ENCODE peak calls at places on chromosomes 2 and 18, in five cellular contexts. One of them, this sample, is unnamed. For H3K36me3, the result is how much of the 10 kb centered on the place peaks cover.

GRCh38 chr18:10197097-10197496 is 257.3 kb upstream of the APCDD1 start:
- DNase-seq in left ventricle myocardium inferior: peak
- DNase-seq in GM23338: no peak
- DNase-seq in psoas muscle: no peak
- DNase-seq in endodermal cell: no peak
- DNase-seq in this sample: no peak

GRCh38 chr2:7108792-7109557 is 191.8 kb downstream of the RNF144A start:
- DNase-seq in left ventricle myocardium inferior: no peak
- DNase-seq in GM23338: no peak
- DNase-seq in psoas muscle: no peak
- DNase-seq in endodermal cell: no peak
- DNase-seq in this sample: no peak

GRCh38 chr2:170255971-170256370 is 78.0 kb downstream of the MYO3B start:
- DNase-seq in left ventricle myocardium inferior: no peak
- DNase-seq in GM23338: no peak
- DNase-seq in psoas muscle: no peak
- DNase-seq in endodermal cell: no peak
- DNase-seq in this sample: no peak

GRCh38 chr2:207165121-207166038 is at the start of gene KLF7:
- DNase-seq in left ventricle myocardium inferior: peak
- DNase-seq in GM23338: peak
- DNase-seq in psoas muscle: peak
- DNase-seq in endodermal cell: peak
- DNase-seq in this sample: peak

GRCh38 chr2:110126086-110126773 is 10.6 kb upstream of the MALL start:
- DNase-seq in left ventricle myocardium inferior: no peak
- DNase-seq in GM23338: no peak
- DNase-seq in psoas muscle: no peak
- DNase-seq in endodermal cell: no peak
- DNase-seq in this sample: no peak

GRCh38 chr18:22088029-22088428 is 81.4 kb upstream of the GATA6 start:
- DNase-seq in left ventricle myocardium inferior: no peak
- DNase-seq in GM23338: no peak
- DNase-seq in psoas muscle: no peak
- DNase-seq in endodermal cell: no peak
- DNase-seq in this sample: no peak

GRCh38 chr2:39434233-39434897 is 2.7 kb downstream of the MAP4K3 start:
- DNase-seq in left ventricle myocardium inferior: no peak
- DNase-seq in GM23338: no peak
- DNase-seq in psoas muscle: no peak
- DNase-seq in endodermal cell: no peak
- DNase-seq in this sample: no peak

GRCh38 chr2:236871500-236872001 is 214.1 kb upstream of the COPS8 start:
- DNase-seq in left ventricle myocardium inferior: peak
- DNase-seq in GM23338: no peak
- DNase-seq in psoas muscle: peak
- DNase-seq in endodermal cell: no peak
- DNase-seq in this sample: peak

GRCh38 chr2:197219636-197220035 is 90.9 kb downstream of the ANKRD44 start:
- DNase-seq in left ventricle myocardium inferior: no peak
- DNase-seq in GM23338: no peak
- DNase-seq in psoas muscle: no peak
- DNase-seq in endodermal cell: no peak
- DNase-seq in this sample: no peak

GRCh38 chr18:38948436-38948835 is 1382.8 kb upstream of the CELF4 start:
- DNase-seq in left ventricle myocardium inferior: no peak
- DNase-seq in GM23338: no peak
- DNase-seq in psoas muscle: no peak
- DNase-seq in endodermal cell: no peak
- DNase-seq in this sample: no peak

GRCh38 chr2:103367877-103368276 is 606.0 kb downstream of the TMEM182 start:
- DNase-seq in left ventricle myocardium inferior: no peak
- DNase-seq in GM23338: no peak
- DNase-seq in psoas muscle: no peak
- DNase-seq in endodermal cell: no peak
- DNase-seq in this sample: no peak

GRCh38 chr18:10113156-10114022 is 199.6 kb downstream of the VAPA start:
- DNase-seq in left ventricle myocardium inferior: no peak
- DNase-seq in GM23338: no peak
- DNase-seq in psoas muscle: peak
- DNase-seq in endodermal cell: no peak
- DNase-seq in this sample: no peak

GRCh38 chr2:104332733-104333132 is 521.2 kb upstream of the POU3F3 start:
- DNase-seq in left ventricle myocardium inferior: no peak
- DNase-seq in GM23338: peak
- DNase-seq in psoas muscle: no peak
- DNase-seq in endodermal cell: peak
- DNase-seq in this sample: no peak

GRCh38 chr18:78071146-78071710 is 821.6 kb downstream of the GALR1 start:
- DNase-seq in left ventricle myocardium inferior: no peak
- DNase-seq in GM23338: no peak
- DNase-seq in psoas muscle: no peak
- DNase-seq in endodermal cell: no peak
- DNase-seq in this sample: no peak

GRCh38 chr18:78074400-78075020 is 824.9 kb downstream of the GALR1 start:
- DNase-seq in left ventricle myocardium inferior: no peak
- DNase-seq in GM23338: no peak
- DNase-seq in psoas muscle: no peak
- DNase-seq in endodermal cell: peak
- DNase-seq in this sample: no peak

GRCh38 chr18:78069784-78070664 is 820.4 kb downstream of the GALR1 start:
- DNase-seq in left ventricle myocardium inferior: peak
- DNase-seq in GM23338: no peak
- DNase-seq in psoas muscle: no peak
- DNase-seq in endodermal cell: no peak
- DNase-seq in this sample: no peak

GRCh38 chr18:78073275-78073674 is 823.6 kb downstream of the GALR1 start:
- DNase-seq in left ventricle myocardium inferior: no peak
- DNase-seq in GM23338: no peak
- DNase-seq in psoas muscle: no peak
- DNase-seq in endodermal cell: no peak
- DNase-seq in this sample: no peak
- TF ChIP-seq CTCF in left ventricle myocardium inferior: peak
- TF ChIP-seq CTCF in GM23338: no peak
- TF ChIP-seq CTCF in psoas muscle: no peak
- TF ChIP-seq CTCF in endodermal cell: peak
- TF ChIP-seq CTCF in this sample: no peak

GRCh38 chr2:74876081-74876886 is 42.4 kb downstream of the HK2 start:
- DNase-seq in left ventricle myocardium inferior: no peak
- DNase-seq in GM23338: peak
- DNase-seq in psoas muscle: no peak
- DNase-seq in endodermal cell: peak
- DNase-seq in this sample: peak
- H3K36me3 ChIP-seq in left ventricle myocardium inferior: under half
- H3K36me3 ChIP-seq in GM23338: under half
- H3K36me3 ChIP-seq in psoas muscle: half or more
- H3K36me3 ChIP-seq in endodermal cell: half or more
- H3K36me3 ChIP-seq in this sample: under half

GRCh38 chr2:171432969-171433762 is 624 bp downstream of the METTL8 start:
- DNase-seq in left ventricle myocardium inferior: no peak
- DNase-seq in GM23338: peak
- DNase-seq in psoas muscle: no peak
- DNase-seq in endodermal cell: peak
- DNase-seq in this sample: no peak
- H3K4me3 ChIP-seq in left ventricle myocardium inferior: peak
- H3K4me3 ChIP-seq in GM23338: peak
- H3K4me3 ChIP-seq in psoas muscle: peak
- H3K4me3 ChIP-seq in endodermal cell: peak
- H3K4me3 ChIP-seq in this sample: peak

GRCh38 chr2:29215073-29215472 is 99.9 kb downstream of the CLIP4 start:
- DNase-seq in left ventricle myocardium inferior: no peak
- DNase-seq in GM23338: no peak
- DNase-seq in psoas muscle: no peak
- DNase-seq in endodermal cell: peak
- DNase-seq in this sample: no peak

GRCh38 chr2:29215739-29216608 is 100.8 kb downstream of the CLIP4 start:
- DNase-seq in left ventricle myocardium inferior: no peak
- DNase-seq in GM23338: no peak
- DNase-seq in psoas muscle: no peak
- DNase-seq in endodermal cell: peak
- DNase-seq in this sample: no peak

GRCh38 chr2:29209551-29209950 is 94.3 kb downstream of the CLIP4 start:
- DNase-seq in left ventricle myocardium inferior: no peak
- DNase-seq in GM23338: no peak
- DNase-seq in psoas muscle: no peak
- DNase-seq in endodermal cell: peak
- DNase-seq in this sample: no peak

GRCh38 chr2:29213871-29214341 is 98.7 kb downstream of the CLIP4 start:
- DNase-seq in left ventricle myocardium inferior: no peak
- DNase-seq in GM23338: no peak
- DNase-seq in psoas muscle: no peak
- DNase-seq in endodermal cell: peak
- DNase-seq in this sample: no peak

GRCh38 chr2:29212009-29212408 is 96.8 kb downstream of the CLIP4 start:
- DNase-seq in left ventricle myocardium inferior: no peak
- DNase-seq in GM23338: no peak
- DNase-seq in psoas muscle: no peak
- DNase-seq in endodermal cell: peak
- DNase-seq in this sample: no peak
- TF ChIP-seq CTCF in left ventricle myocardium inferior: no peak
- TF ChIP-seq CTCF in GM23338: peak
- TF ChIP-seq CTCF in psoas muscle: no peak
- TF ChIP-seq CTCF in endodermal cell: peak
- TF ChIP-seq CTCF in this sample: no peak

GRCh38 chr2:86134709-86135108 is 28.7 kb downstream of the PTCD3 start:
- DNase-seq in left ventricle myocardium inferior: no peak
- DNase-seq in GM23338: no peak
- DNase-seq in psoas muscle: no peak
- DNase-seq in endodermal cell: no peak
- DNase-seq in this sample: no peak
- H3K36me3 ChIP-seq in left ventricle myocardium inferior: half or more
- H3K36me3 ChIP-seq in GM23338: half or more
- H3K36me3 ChIP-seq in psoas muscle: half or more
- H3K36me3 ChIP-seq in endodermal cell: half or more
- H3K36me3 ChIP-seq in this sample: under half

GRCh38 chr18:60372141-60372540 is 434 bp downstream of the MC4R start:
- DNase-seq in left ventricle myocardium inferior: no peak
- DNase-seq in GM23338: no peak
- DNase-seq in psoas muscle: no peak
- DNase-seq in endodermal cell: peak
- DNase-seq in this sample: no peak
- H3K4me3 ChIP-seq in left ventricle myocardium inferior: no peak
- H3K4me3 ChIP-seq in GM23338: no peak
- H3K4me3 ChIP-seq in psoas muscle: no peak
- H3K4me3 ChIP-seq in endodermal cell: no peak
- H3K4me3 ChIP-seq in this sample: no peak

GRCh38 chr2:205324355-205324754 is 357.9 kb upstream of the NRP2 start:
- DNase-seq in left ventricle myocardium inferior: no peak
- DNase-seq in GM23338: no peak
- DNase-seq in psoas muscle: no peak
- DNase-seq in endodermal cell: no peak
- DNase-seq in this sample: no peak

GRCh38 chr2:205321240-205321639 is 361.1 kb upstream of the NRP2 start:
- DNase-seq in left ventricle myocardium inferior: no peak
- DNase-seq in GM23338: no peak
- DNase-seq in psoas muscle: no peak
- DNase-seq in endodermal cell: no peak
- DNase-seq in this sample: no peak

GRCh38 chr2:205323929-205324328 is 358.4 kb upstream of the NRP2 start:
- DNase-seq in left ventricle myocardium inferior: no peak
- DNase-seq in GM23338: peak
- DNase-seq in psoas muscle: no peak
- DNase-seq in endodermal cell: no peak
- DNase-seq in this sample: no peak
- TF ChIP-seq CTCF in left ventricle myocardium inferior: peak
- TF ChIP-seq CTCF in GM23338: peak
- TF ChIP-seq CTCF in psoas muscle: no peak
- TF ChIP-seq CTCF in endodermal cell: peak
- TF ChIP-seq CTCF in this sample: no peak

GRCh38 chr2:209334188-209335017 is 89.4 kb upstream of the MAP2 start:
- DNase-seq in left ventricle myocardium inferior: peak
- DNase-seq in GM23338: peak
- DNase-seq in psoas muscle: peak
- DNase-seq in endodermal cell: peak
- DNase-seq in this sample: peak
- H3K36me3 ChIP-seq in left ventricle myocardium inferior: under half
- H3K36me3 ChIP-seq in GM23338: under half
- H3K36me3 ChIP-seq in psoas muscle: under half
- H3K36me3 ChIP-seq in endodermal cell: under half
- H3K36me3 ChIP-seq in this sample: under half

GRCh38 chr2:233919938-233920337 is 2.8 kb downstream of the TRPM8 start:
- DNase-seq in left ventricle myocardium inferior: no peak
- DNase-seq in GM23338: no peak
- DNase-seq in psoas muscle: no peak
- DNase-seq in endodermal cell: no peak
- DNase-seq in this sample: no peak
- H3K4me3 ChIP-seq in left ventricle myocardium inferior: no peak
- H3K4me3 ChIP-seq in GM23338: no peak
- H3K4me3 ChIP-seq in psoas muscle: no peak
- H3K4me3 ChIP-seq in endodermal cell: no peak
- H3K4me3 ChIP-seq in this sample: no peak

This sample was measured in uterus.